ENCODE peak calls at places on chromosomes 16 and 17, in seven cellular contexts. One of them, this sample, is unnamed.

GRCh38 chr17:67425571-67426160 is 48.6 kb downstream of the PITPNC1 start:
- DNase-seq in hypothalamus: no peak
- DNase-seq in activated CD4-positive, alpha-beta T cell treated with anti-CD3 and anti-CD28 coated beads for 24 hours: no peak
- DNase-seq in fibroblast of lung: no peak
- DNase-seq in CD8-positive, alpha-beta memory T cell: no peak
- DNase-seq in AG04450: no peak
- DNase-seq in Calu3: no peak
- DNase-seq in this sample: no peak

GRCh38 chr17:35243459-35244204 is 760 bp downstream of the SLFN5 start:
- DNase-seq in hypothalamus: no peak
- DNase-seq in activated CD4-positive, alpha-beta T cell treated with anti-CD3 and anti-CD28 coated beads for 24 hours: peak; percentile 23
- DNase-seq in AG04450: no peak
- DNase-seq in CD8-positive, alpha-beta memory T cell: peak; percentile 41
- DNase-seq in Calu3: peak; percentile 39
- DNase-seq in fibroblast of lung: peak; percentile 80
- DNase-seq in this sample: peak; percentile 33

GRCh38 chr17:47937915-47938314 is 3.5 kb upstream of the PNPO start:
- DNase-seq in CD8-positive, alpha-beta memory T cell: no peak
- DNase-seq in fibroblast of lung: no peak
- DNase-seq in hypothalamus: no peak
- DNase-seq in Calu3: no peak
- DNase-seq in activated CD4-positive, alpha-beta T cell treated with anti-CD3 and anti-CD28 coated beads for 24 hours: no peak
- DNase-seq in AG04450: no peak
- DNase-seq in this sample: no peak

GRCh38 chr17:42554250-42555121 is 1.8 kb downstream of the HSD17B1 start:
- DNase-seq in activated CD4-positive, alpha-beta T cell treated with anti-CD3 and anti-CD28 coated beads for 24 hours: peak; percentile 73
- DNase-seq in Calu3: peak; percentile 95
- DNase-seq in AG04450: no peak
- DNase-seq in CD8-positive, alpha-beta memory T cell: peak; percentile 72
- DNase-seq in fibroblast of lung: peak; percentile 78
- DNase-seq in hypothalamus: peak; percentile 81
- DNase-seq in this sample: peak; percentile 81

GRCh38 chr17:44204453-44204882 is 4.8 kb upstream of the ATXN7L3 start:
- DNase-seq in fibroblast of lung: peak; percentile 70
- DNase-seq in CD8-positive, alpha-beta memory T cell: no peak
- DNase-seq in hypothalamus: no peak
- DNase-seq in Calu3: no peak
- DNase-seq in activated CD4-positive, alpha-beta T cell treated with anti-CD3 and anti-CD28 coated beads for 24 hours: no peak
- DNase-seq in AG04450: no peak
- DNase-seq in this sample: no peak

GRCh38 chr17:12794919-12795517 is 5.7 kb downstream of the ARHGAP44 start:
- DNase-seq in activated CD4-positive, alpha-beta T cell treated with anti-CD3 and anti-CD28 coated beads for 24 hours: no peak
- DNase-seq in AG04450: no peak
- DNase-seq in fibroblast of lung: no peak
- DNase-seq in Calu3: no peak
- DNase-seq in CD8-positive, alpha-beta memory T cell: no peak
- DNase-seq in hypothalamus: no peak
- DNase-seq in this sample: no peak

GRCh38 chr17:41463746-41464145 is 3.4 kb downstream of the KRT32 start:
- DNase-seq in hypothalamus: no peak
- DNase-seq in activated CD4-positive, alpha-beta T cell treated with anti-CD3 and anti-CD28 coated beads for 24 hours: no peak
- DNase-seq in Calu3: no peak
- DNase-seq in fibroblast of lung: no peak
- DNase-seq in AG04450: no peak
- DNase-seq in CD8-positive, alpha-beta memory T cell: no peak
- DNase-seq in this sample: no peak

GRCh38 chr17:66903781-66904180 is 60.7 kb upstream of the CACNG4 start:
- DNase-seq in Calu3: no peak
- DNase-seq in hypothalamus: no peak
- DNase-seq in fibroblast of lung: no peak
- DNase-seq in CD8-positive, alpha-beta memory T cell: no peak
- DNase-seq in AG04450: no peak
- DNase-seq in activated CD4-positive, alpha-beta T cell treated with anti-CD3 and anti-CD28 coated beads for 24 hours: no peak
- DNase-seq in this sample: no peak

GRCh38 chr16:70713342-70713741 is 27.5 kb upstream of the MTSS2 start:
- DNase-seq in hypothalamus: no peak
- DNase-seq in AG04450: no peak
- DNase-seq in Calu3: no peak
- DNase-seq in fibroblast of lung: peak; percentile 31
- DNase-seq in activated CD4-positive, alpha-beta T cell treated with anti-CD3 and anti-CD28 coated beads for 24 hours: no peak
- DNase-seq in CD8-positive, alpha-beta memory T cell: no peak
- DNase-seq in this sample: no peak

GRCh38 chr17:17565471-17566365 is 25.8 kb downstream of the PEMT start:
- DNase-seq in fibroblast of lung: peak; percentile 19
- DNase-seq in hypothalamus: no peak
- DNase-seq in AG04450: no peak
- DNase-seq in activated CD4-positive, alpha-beta T cell treated with anti-CD3 and anti-CD28 coated beads for 24 hours: no peak
- DNase-seq in CD8-positive, alpha-beta memory T cell: no peak
- DNase-seq in Calu3: no peak
- DNase-seq in this sample: no peak

GRCh38 chr16:84618428-84619102 is 687 bp upstream of the COTL1 start:
- DNase-seq in hypothalamus: no peak
- DNase-seq in fibroblast of lung: peak; percentile 95
- DNase-seq in CD8-positive, alpha-beta memory T cell: no peak
- DNase-seq in Calu3: peak; percentile 83
- DNase-seq in activated CD4-positive, alpha-beta T cell treated with anti-CD3 and anti-CD28 coated beads for 24 hours: no peak
- DNase-seq in AG04450: peak; percentile 90
- DNase-seq in this sample: peak; percentile 86

GRCh38 chr16:88591577-88592021 is 21.4 kb downstream of the ZC3H18 start:
- DNase-seq in hypothalamus: peak; percentile 39
- DNase-seq in activated CD4-positive, alpha-beta T cell treated with anti-CD3 and anti-CD28 coated beads for 24 hours: no peak
- DNase-seq in Calu3: no peak
- DNase-seq in fibroblast of lung: no peak
- DNase-seq in AG04450: no peak
- DNase-seq in CD8-positive, alpha-beta memory T cell: no peak
- DNase-seq in this sample: no peak

GRCh38 chr16:814974-815373 is 14.4 kb upstream of the GNG13 start:
- DNase-seq in Calu3: no peak
- DNase-seq in activated CD4-positive, alpha-beta T cell treated with anti-CD3 and anti-CD28 coated beads for 24 hours: no peak
- DNase-seq in fibroblast of lung: peak; percentile 31
- DNase-seq in hypothalamus: no peak
- DNase-seq in AG04450: peak; percentile 26
- DNase-seq in CD8-positive, alpha-beta memory T cell: no peak
- DNase-seq in this sample: no peak

This sample was measured in PC-9.